ENCODE peak calls at places on chromosome 21, in nine cellular contexts. One of them, this sample, is unnamed.

GRCh38 chr21:41536076-41536826 is 28.3 kb upstream of the TMPRSS2 start:
- DNase-seq in PC-9: peak; percentile 87
- DNase-seq in mammary epithelial cell: peak; percentile 49
- DNase-seq in fibroblast of lung: no peak
- DNase-seq in SK-N-SH: no peak
- DNase-seq in endothelial cell of umbilical vein: no peak
- DNase-seq in IMR-90: no peak
- DNase-seq in hepatocyte: no peak
- DNase-seq in K562: no peak
- DNase-seq in this sample: no peak

GRCh38 chr21:27425172-27425571 is 458.3 kb upstream of the ADAMTS5 start:
- DNase-seq in PC-9: no peak
- DNase-seq in mammary epithelial cell: no peak
- DNase-seq in fibroblast of lung: no peak
- DNase-seq in SK-N-SH: no peak
- DNase-seq in endothelial cell of umbilical vein: no peak
- DNase-seq in IMR-90: no peak
- DNase-seq in hepatocyte: no peak
- DNase-seq in K562: no peak
- DNase-seq in this sample: no peak

GRCh38 chr21:24514081-24514733 is 1093.1 kb downstream of the MRPL39 start:
- DNase-seq in PC-9: no peak
- DNase-seq in mammary epithelial cell: no peak
- DNase-seq in fibroblast of lung: no peak
- DNase-seq in SK-N-SH: peak; percentile 16
- DNase-seq in endothelial cell of umbilical vein: no peak
- DNase-seq in IMR-90: peak; percentile 27
- DNase-seq in hepatocyte: no peak
- DNase-seq in K562: no peak
- DNase-seq in this sample: no peak

GRCh38 chr21:42258150-42258884 is 39.4 kb downstream of the ABCG1 start:
- DNase-seq in PC-9: peak; percentile 41
- DNase-seq in mammary epithelial cell: peak; percentile 31
- DNase-seq in fibroblast of lung: peak; percentile 14
- DNase-seq in SK-N-SH: peak; percentile 83
- DNase-seq in endothelial cell of umbilical vein: peak; percentile 49
- DNase-seq in IMR-90: peak; percentile 32
- DNase-seq in hepatocyte: peak; percentile 72
- DNase-seq in K562: peak; percentile 88
- DNase-seq in this sample: peak; percentile 87

GRCh38 chr21:41557884-41558283 is 49.9 kb upstream of the TMPRSS2 start:
- DNase-seq in PC-9: no peak
- DNase-seq in mammary epithelial cell: no peak
- DNase-seq in fibroblast of lung: no peak
- DNase-seq in SK-N-SH: no peak
- DNase-seq in endothelial cell of umbilical vein: no peak
- DNase-seq in IMR-90: no peak
- DNase-seq in hepatocyte: no peak
- DNase-seq in K562: no peak
- DNase-seq in this sample: no peak

GRCh38 chr21:33198346-33199135 is 31.2 kb upstream of the IFNAR2 start:
- DNase-seq in PC-9: no peak
- DNase-seq in mammary epithelial cell: no peak
- DNase-seq in fibroblast of lung: peak; percentile 60
- DNase-seq in SK-N-SH: no peak
- DNase-seq in endothelial cell of umbilical vein: no peak
- DNase-seq in IMR-90: peak; percentile 63
- DNase-seq in hepatocyte: no peak
- DNase-seq in K562: no peak
- DNase-seq in this sample: no peak

GRCh38 chr21:16280731-16281130 is 550.9 kb downstream of the USP25 start:
- DNase-seq in PC-9: no peak
- DNase-seq in mammary epithelial cell: no peak
- DNase-seq in fibroblast of lung: peak; percentile 57
- DNase-seq in SK-N-SH: no peak
- DNase-seq in endothelial cell of umbilical vein: peak; percentile 62
- DNase-seq in IMR-90: no peak
- DNase-seq in hepatocyte: no peak
- DNase-seq in K562: no peak
- DNase-seq in this sample: no peak

GRCh38 chr21:33682992-33683627 is 40.8 kb downstream of the ITSN1 start:
- DNase-seq in PC-9: peak; percentile 61
- DNase-seq in mammary epithelial cell: peak; percentile 93
- DNase-seq in fibroblast of lung: peak; percentile 99
- DNase-seq in SK-N-SH: no peak
- DNase-seq in endothelial cell of umbilical vein: peak; percentile 90
- DNase-seq in IMR-90: peak; percentile 88
- DNase-seq in hepatocyte: peak; percentile 63
- DNase-seq in K562: no peak
- DNase-seq in this sample: no peak

GRCh38 chr21:33217168-33217567 is 12.6 kb upstream of the IFNAR2 start:
- DNase-seq in PC-9: no peak
- DNase-seq in mammary epithelial cell: no peak
- DNase-seq in fibroblast of lung: no peak
- DNase-seq in SK-N-SH: no peak
- DNase-seq in endothelial cell of umbilical vein: no peak
- DNase-seq in IMR-90: no peak
- DNase-seq in hepatocyte: no peak
- DNase-seq in K562: no peak
- DNase-seq in this sample: no peak

GRCh38 chr21:19844334-19844733 is 1153.9 kb upstream of the NCAM2 start:
- DNase-seq in PC-9: no peak
- DNase-seq in mammary epithelial cell: no peak
- DNase-seq in fibroblast of lung: no peak
- DNase-seq in SK-N-SH: no peak
- DNase-seq in endothelial cell of umbilical vein: no peak
- DNase-seq in IMR-90: no peak
- DNase-seq in hepatocyte: no peak
- DNase-seq in K562: no peak
- DNase-seq in this sample: no peak

GRCh38 chr21:32372755-32373154 is 20.1 kb downstream of the URB1 start:
- DNase-seq in PC-9: no peak
- DNase-seq in mammary epithelial cell: peak; percentile 55
- DNase-seq in fibroblast of lung: no peak
- DNase-seq in SK-N-SH: no peak
- DNase-seq in endothelial cell of umbilical vein: peak; percentile 85
- DNase-seq in IMR-90: peak; percentile 23
- DNase-seq in hepatocyte: no peak
- DNase-seq in K562: no peak
- DNase-seq in this sample: no peak

GRCh38 chr21:29078884-29079765 is 5.7 kb upstream of the CCT8 start:
- DNase-seq in PC-9: no peak
- DNase-seq in mammary epithelial cell: no peak
- DNase-seq in fibroblast of lung: no peak
- DNase-seq in SK-N-SH: no peak
- DNase-seq in endothelial cell of umbilical vein: no peak
- DNase-seq in IMR-90: no peak
- DNase-seq in hepatocyte: no peak
- DNase-seq in K562: no peak
- DNase-seq in this sample: peak; percentile 66

GRCh38 chr21:46061063-46061462 is 36.8 kb upstream of the COL6A2 start:
- DNase-seq in PC-9: no peak
- DNase-seq in mammary epithelial cell: no peak
- DNase-seq in fibroblast of lung: no peak
- DNase-seq in SK-N-SH: no peak
- DNase-seq in endothelial cell of umbilical vein: no peak
- DNase-seq in IMR-90: no peak
- DNase-seq in hepatocyte: no peak
- DNase-seq in K562: no peak
- DNase-seq in this sample: no peak
- H2AFZ ChIP-seq in PC-9: no peak overlapping the region
- H2AFZ ChIP-seq in mammary epithelial cell: no peak overlapping the region
- H2AFZ ChIP-seq in fibroblast of lung: no peak overlapping the region
- H2AFZ ChIP-seq in SK-N-SH: no peak overlapping the region
- H2AFZ ChIP-seq in endothelial cell of umbilical vein: no peak overlapping the region
- H2AFZ ChIP-seq in IMR-90: peak overlapping the region; percentile 36
- H2AFZ ChIP-seq in hepatocyte: no peak overlapping the region
- H2AFZ ChIP-seq in K562: no peak overlapping the region
- H2AFZ ChIP-seq in this sample: no peak overlapping the region

DNA sequence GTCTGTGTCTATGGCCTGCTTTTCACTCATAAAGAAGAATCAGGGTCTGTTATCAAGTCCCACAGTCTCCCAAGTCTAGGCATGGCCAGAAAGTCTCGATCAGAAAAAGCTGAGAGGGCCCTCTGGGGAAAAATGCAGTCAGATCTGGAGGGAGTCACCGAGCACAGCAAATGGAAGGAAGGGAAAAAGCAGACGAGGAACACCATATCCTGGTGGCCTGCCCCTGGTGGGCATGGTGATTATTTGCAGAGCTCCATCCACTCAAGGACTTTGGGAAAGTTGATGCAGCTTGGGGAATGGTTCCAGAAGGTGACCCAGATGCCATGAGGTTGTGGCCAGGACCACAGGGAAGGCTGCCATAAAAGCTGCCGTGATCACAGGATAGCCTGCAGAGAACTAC is 189.1 kb downstream of the CLIC6 start:
- DNase-seq in PC-9: no peak
- DNase-seq in mammary epithelial cell: no peak
- DNase-seq in fibroblast of lung: no peak
- DNase-seq in SK-N-SH: no peak
- DNase-seq in endothelial cell of umbilical vein: no peak
- DNase-seq in IMR-90: no peak
- DNase-seq in hepatocyte: no peak
- DNase-seq in K562: no peak
- DNase-seq in this sample: no peak
- TF ChIP-seq CTCF in PC-9: no peak
- TF ChIP-seq CTCF in mammary epithelial cell: no peak
- TF ChIP-seq CTCF in fibroblast of lung: peak; percentile 32
- TF ChIP-seq CTCF in SK-N-SH: peak; percentile 31
- TF ChIP-seq CTCF in endothelial cell of umbilical vein: peak; percentile 21
- TF ChIP-seq CTCF in IMR-90: peak; percentile 21
- TF ChIP-seq CTCF in hepatocyte: peak; percentile 12
- TF ChIP-seq CTCF in K562: peak; percentile 8
- TF ChIP-seq CTCF in this sample: peak; percentile 48

GRCh38 chr21:36126166-36126565 is 8.7 kb upstream of the CBR3 start:
- DNase-seq in PC-9: peak; percentile 48
- DNase-seq in mammary epithelial cell: peak; percentile 23
- DNase-seq in fibroblast of lung: no peak
- DNase-seq in SK-N-SH: no peak
- DNase-seq in endothelial cell of umbilical vein: no peak
- DNase-seq in IMR-90: peak; percentile 55
- DNase-seq in hepatocyte: no peak
- DNase-seq in K562: no peak
- DNase-seq in this sample: no peak
- H2AFZ ChIP-seq in PC-9: peak overlapping the region; percentile 56
- H2AFZ ChIP-seq in mammary epithelial cell: no peak overlapping the region
- H2AFZ ChIP-seq in fibroblast of lung: no peak overlapping the region
- H2AFZ ChIP-seq in SK-N-SH: no peak overlapping the region
- H2AFZ ChIP-seq in endothelial cell of umbilical vein: no peak overlapping the region
- H2AFZ ChIP-seq in IMR-90: no peak overlapping the region
- H2AFZ ChIP-seq in hepatocyte: no peak overlapping the region
- H2AFZ ChIP-seq in K562: no peak overlapping the region
- H2AFZ ChIP-seq in this sample: no peak overlapping the region

DNA sequence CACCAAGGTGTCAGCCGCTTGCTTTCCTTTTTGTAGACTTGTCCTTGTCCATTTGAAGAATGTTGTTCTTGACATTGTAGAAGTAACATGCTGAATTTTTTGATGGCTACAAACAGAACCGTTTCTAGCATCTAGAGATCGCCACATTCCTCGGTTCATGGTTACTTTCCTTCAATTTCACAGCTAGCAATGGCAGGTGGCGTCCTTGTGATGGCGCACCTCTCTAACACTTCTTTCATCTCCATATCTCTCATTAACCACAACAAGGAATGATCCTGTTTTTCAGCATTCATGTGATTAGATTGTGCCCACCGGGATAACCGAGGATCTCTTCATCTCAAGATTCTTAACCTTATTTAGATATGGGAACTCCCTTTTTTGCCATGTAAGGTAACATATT is 2129.8 kb downstream of the NCAM2 start:
- DNase-seq in PC-9: no peak
- DNase-seq in mammary epithelial cell: no peak
- DNase-seq in fibroblast of lung: no peak
- DNase-seq in SK-N-SH: no peak
- DNase-seq in endothelial cell of umbilical vein: no peak
- DNase-seq in IMR-90: no peak
- DNase-seq in hepatocyte: no peak
- DNase-seq in K562: no peak
- DNase-seq in this sample: no peak
- TF ChIP-seq CTCF in PC-9: no peak
- TF ChIP-seq CTCF in mammary epithelial cell: no peak
- TF ChIP-seq CTCF in fibroblast of lung: no peak
- TF ChIP-seq CTCF in SK-N-SH: no peak
- TF ChIP-seq CTCF in endothelial cell of umbilical vein: no peak
- TF ChIP-seq CTCF in IMR-90: no peak
- TF ChIP-seq CTCF in hepatocyte: no peak
- TF ChIP-seq CTCF in K562: no peak
- TF ChIP-seq CTCF in this sample: no peak

GRCh38 chr21:36061445-36061844 is 1.1 kb upstream of the SETD4 start:
- DNase-seq in PC-9: no peak
- DNase-seq in mammary epithelial cell: no peak
- DNase-seq in fibroblast of lung: no peak
- DNase-seq in SK-N-SH: no peak
- DNase-seq in endothelial cell of umbilical vein: no peak
- DNase-seq in IMR-90: no peak
- DNase-seq in hepatocyte: no peak
- DNase-seq in K562: no peak
- DNase-seq in this sample: no peak

GRCh38 chr21:36065497-36066036 is 4.3 kb upstream of the CBR1 start:
- DNase-seq in PC-9: no peak
- DNase-seq in mammary epithelial cell: peak; percentile 52
- DNase-seq in fibroblast of lung: peak; percentile 64
- DNase-seq in SK-N-SH: no peak
- DNase-seq in endothelial cell of umbilical vein: peak; percentile 78
- DNase-seq in IMR-90: peak; percentile 65
- DNase-seq in hepatocyte: peak; percentile 43
- DNase-seq in K562: no peak
- DNase-seq in this sample: no peak

GRCh38 chr21:36060159-36060921 is at the start of gene SETD4:
- DNase-seq in PC-9: peak; percentile 91
- DNase-seq in mammary epithelial cell: peak; percentile 94
- DNase-seq in fibroblast of lung: peak; percentile 92
- DNase-seq in SK-N-SH: peak; percentile 95
- DNase-seq in endothelial cell of umbilical vein: peak; percentile 91
- DNase-seq in IMR-90: peak; percentile 92
- DNase-seq in hepatocyte: peak; percentile 95
- DNase-seq in K562: peak; percentile 100
- DNase-seq in this sample: peak; percentile 92

GRCh38 chr21:36063375-36064084 is 3.2 kb upstream of the SETD4 start:
- DNase-seq in PC-9: no peak
- DNase-seq in mammary epithelial cell: no peak
- DNase-seq in fibroblast of lung: no peak
- DNase-seq in SK-N-SH: no peak
- DNase-seq in endothelial cell of umbilical vein: no peak
- DNase-seq in IMR-90: no peak
- DNase-seq in hepatocyte: no peak
- DNase-seq in K562: no peak
- DNase-seq in this sample: no peak

GRCh38 chr21:36064085-36064460 is 3.7 kb upstream of the SETD4 start:
- DNase-seq in PC-9: no peak
- DNase-seq in mammary epithelial cell: no peak
- DNase-seq in fibroblast of lung: no peak
- DNase-seq in SK-N-SH: no peak
- DNase-seq in endothelial cell of umbilical vein: no peak
- DNase-seq in IMR-90: no peak
- DNase-seq in hepatocyte: no peak
- DNase-seq in K562: no peak
- DNase-seq in this sample: no peak
- H2AFZ ChIP-seq in PC-9: no peak overlapping the region
- H2AFZ ChIP-seq in mammary epithelial cell: no peak overlapping the region
- H2AFZ ChIP-seq in fibroblast of lung: no peak overlapping the region
- H2AFZ ChIP-seq in SK-N-SH: no peak overlapping the region
- H2AFZ ChIP-seq in endothelial cell of umbilical vein: no peak overlapping the region
- H2AFZ ChIP-seq in IMR-90: no peak overlapping the region
- H2AFZ ChIP-seq in hepatocyte: no peak overlapping the region
- H2AFZ ChIP-seq in K562: peak overlapping the region; percentile 47
- H2AFZ ChIP-seq in this sample: no peak overlapping the region

This sample was measured in OCI-LY7.